ENCODE peak calls at places on chromosome 13, in five cellular contexts. W is activated CD4-positive, CD25-positive, alpha-beta regulatory T cell treated with anti-CD3 and anti-CD28 coated beads, Interleukin-2, amount 50 U/mL, for 16 hours; Y is Kasumi-1; R is NCI-H226; A is mammary epithelial cell. E is an unnamed sample.

GRCh38 chr13:75181906-75182305 is 300.1 kb downstream of the TBC1D4 start:
- DNase-seq in W (no peak), Y (no peak), R (peak), A (peak), E (no peak)

GRCh38 chr13:75440100-75440499 is 41.9 kb downstream of the TBC1D4 start:
- DNase-seq in W (no peak), Y (no peak), R (no peak), A (no peak), E (no peak)

GRCh38 chr13:39777527-39778061 is 122.1 kb downstream of the COG6 start:
- DNase-seq in W (no peak), Y (peak), R (peak), A (peak), E (no peak)

GRCh38 chr13:100125946-100126345 is 37.1 kb downstream of the PCCA start:
- DNase-seq in W (no peak), Y (no peak), R (no peak), A (no peak), E (no peak)

GRCh38 chr13:51453308-51453958 is 597 bp upstream of the INTS6 start:
- DNase-seq in W (peak), Y (peak), R (peak), A (no peak), E (peak)

GRCh38 chr13:60019119-60019993 is 144.4 kb downstream of the DIAPH3 start:
- DNase-seq in W (no peak), Y (no peak), R (no peak), A (peak), E (no peak)

GRCh38 chr13:93227906-93228801 is 1.5 kb downstream of the GPC6 start:
- DNase-seq in W (no peak), Y (no peak), R (peak), A (peak), E (no peak)

GRCh38 chr13:46143239-46143701 is 38.4 kb upstream of the CPB2 start:
- DNase-seq in W (no peak), Y (no peak), R (no peak), A (no peak), E (no peak)

GRCh38 chr13:51000576-51001260 is 91.1 kb downstream of the RNASEH2B start:
- DNase-seq in W (no peak), Y (no peak), R (no peak), A (peak), E (no peak)

GRCh38 chr13:51241720-51242119 is 19.5 kb downstream of the FAM124A start:
- DNase-seq in W (no peak), Y (peak), R (no peak), A (no peak), E (no peak)

GRCh38 chr13:18996627-18997051 is 185.0 kb downstream of the TUBA3C start:
- DNase-seq in W (no peak), Y (no peak), R (no peak), A (no peak), E (no peak)

GRCh38 chr13:94239135-94239534 is 240.3 kb downstream of the DCT start:
- DNase-seq in W (no peak), Y (peak), R (no peak), A (peak), E (no peak)

GRCh38 chr13:92137519-92137918 is 739.1 kb downstream of the GPC5 start:
- DNase-seq in W (no peak), Y (no peak), R (peak), A (no peak), E (no peak)

GRCh38 chr13:110557610-110558305 is 3.8 kb downstream of the RAB20 start:
- DNase-seq in W (no peak), Y (no peak), R (no peak), A (no peak), E (no peak)

GRCh38 chr13:46964789-46965527 is 68.1 kb upstream of the HTR2A start:
- DNase-seq in W (no peak), Y (no peak), R (no peak), A (peak), E (no peak)

GRCh38 chr13:102402292-102402691 is 444 bp upstream of the FGF14 start:
- DNase-seq in W (no peak), Y (no peak), R (no peak), A (no peak), E (no peak)

GRCh38 chr13:24167666-24168391 is 7.3 kb downstream of the SPATA13 start:
- DNase-seq in W (no peak), Y (no peak), R (no peak), A (no peak), E (no peak)

GRCh38 chr13:37446503-37446902 is 152.1 kb downstream of the POSTN start:
- DNase-seq in W (no peak), Y (no peak), R (peak), A (peak), E (no peak)

GRCh38 chr13:36432106-36432544 is at the start of gene CCNA1:
- DNase-seq in W (no peak), Y (no peak), R (peak), A (peak), E (no peak)

GRCh38 chr13:71018544-71018943 is 848.5 kb downstream of the DACH1 start:
- DNase-seq in W (no peak), Y (no peak), R (no peak), A (no peak), E (no peak)

GRCh38 chr13:26971990-26972888 is 199.4 kb downstream of the USP12 start:
- DNase-seq in W (no peak), Y (peak), R (no peak), A (peak), E (no peak)

GRCh38 chr13:29581666-29582065 is 13.8 kb downstream of the SLC7A1 start:
- DNase-seq in W (no peak), Y (no peak), R (no peak), A (no peak), E (no peak)

GRCh38 chr13:33260168-33261098 is 25.1 kb downstream of the STARD13 start:
- DNase-seq in W (no peak), Y (no peak), R (no peak), A (no peak), E (no peak)

GRCh38 chr13:91174886-91175501 is 172.5 kb upstream of the MIR17HG start:
- DNase-seq in W (no peak), Y (no peak), R (no peak), A (no peak), E (no peak)

GRCh38 chr13:102128216-102128800 is 273.5 kb downstream of the FGF14 start:
- DNase-seq in W (no peak), Y (no peak), R (no peak), A (peak), E (no peak)

GRCh38 chr13:80329250-80329649 is 11.7 kb downstream of the SPRY2 start:
- DNase-seq in W (no peak), Y (no peak), R (no peak), A (no peak), E (no peak)

GRCh38 chr13:107231941-107232340 is 664.0 kb upstream of the ARGLU1 start:
- DNase-seq in W (no peak), Y (no peak), R (no peak), A (no peak), E (no peak)

GRCh38 chr13:65936249-65936648 is 1293.9 kb downstream of the PCDH9 start:
- DNase-seq in W (no peak), Y (no peak), R (no peak), A (no peak), E (no peak)

GRCh38 chr13:100490692-100491091 is 97.9 kb downstream of the GGACT start:
- DNase-seq in W (no peak), Y (no peak), R (no peak), A (no peak), E (no peak)

GRCh38 chr13:45195421-45195820 is 5.4 kb downstream of the KCTD4 start:
- DNase-seq in W (no peak), Y (peak), R (no peak), A (no peak), E (no peak)

GRCh38 chr13:110121312-110122083 is 185.5 kb downstream of the COL4A1 start:
- DNase-seq in W (no peak), Y (no peak), R (no peak), A (no peak), E (no peak)